ENCODE peak calls at places on chromosomes 4 and X, in eight cellular contexts. Y is SJSA1; V is aorta; I is pancreas; M is psoas muscle; U is thoracic aorta; N is IMR-90; R is CD4-positive, CD25-positive, alpha-beta regulatory T cell. B is an unnamed sample.

GRCh38 chr4:161937596-161937995 is 226.2 kb downstream of the FSTL5 start:
- DNase-seq in Y (no peak), V (no peak), I (no peak), M (no peak), U (no peak), N (no peak), R (no peak), B (no peak)

GRCh38 chr4:124455671-124456070 is 256.9 kb downstream of the ANKRD50 start:
- DNase-seq in Y (no peak), V (no peak), I (no peak), M (no peak), U (no peak), N (no peak), R (no peak), B (no peak)

GRCh38 chr4:76307670-76308014 is 1.1 kb downstream of the STBD1 start:
- DNase-seq in Y (no peak), V (peak; percentile 56), I (peak; percentile 30), M (peak; percentile 59), U (no peak), N (no peak), R (no peak), B (no peak)

GRCh38 chr4:81407726-81408125 is 64.0 kb downstream of the RASGEF1B start:
- DNase-seq in Y (no peak), V (no peak), I (no peak), M (no peak), U (no peak), N (no peak), R (no peak), B (no peak)

GRCh38 chr4:161359491-161359890 is 804.3 kb downstream of the FSTL5 start:
- DNase-seq in Y (no peak), V (no peak), I (no peak), M (no peak), U (no peak), N (no peak), R (no peak), B (no peak)

GRCh38 chr4:83356899-83357661 is 22.4 kb upstream of the HPSE start:
- DNase-seq in Y (no peak), V (no peak), I (no peak), M (no peak), U (no peak), N (peak; percentile 91), R (peak; percentile 26), B (no peak)

GRCh38 chr4:142671516-142671915 is 174.6 kb downstream of the INPP4B start:
- DNase-seq in Y (no peak), V (no peak), I (no peak), M (no peak), U (no peak), N (no peak), R (no peak), B (no peak)

GRCh38 chr4:1111259-1111809 is 2.0 kb downstream of the RNF212 start:
- DNase-seq in Y (no peak), V (no peak), I (peak; percentile 79), M (no peak), U (no peak), N (no peak), R (no peak), B (no peak)

GRCh38 chr4:150231108-150231770 is 153.0 kb downstream of the DCLK2 start:
- DNase-seq in Y (no peak), V (no peak), I (no peak), M (no peak), U (no peak), N (peak; percentile 82), R (no peak), B (no peak)

GRCh38 chr4:64394469-64394868 is 14.8 kb downstream of the TECRL start:
- DNase-seq in Y (no peak), V (no peak), I (no peak), M (no peak), U (no peak), N (no peak), R (no peak), B (no peak)

GRCh38 chrX:28888421-28888820 is 301.2 kb downstream of the IL1RAPL1 start:
- DNase-seq in Y (no peak), V (no peak), I (no peak), M (no peak), U (no peak), N (peak; percentile 70), R (no peak), B (no peak)

GRCh38 chr4:75432683-75433082 is 81.5 kb downstream of the RCHY1 start:
- DNase-seq in Y (no peak), V (no peak), I (no peak), M (no peak), U (no peak), N (peak; percentile 7), R (peak; percentile 26), B (no peak)

GRCh38 chrX:66176134-66176533 is 12.1 kb downstream of the HEPH start:
- DNase-seq in Y (no peak), V (no peak), I (no peak), M (no peak), U (no peak), N (no peak), R (no peak), B (no peak)

DNA sequence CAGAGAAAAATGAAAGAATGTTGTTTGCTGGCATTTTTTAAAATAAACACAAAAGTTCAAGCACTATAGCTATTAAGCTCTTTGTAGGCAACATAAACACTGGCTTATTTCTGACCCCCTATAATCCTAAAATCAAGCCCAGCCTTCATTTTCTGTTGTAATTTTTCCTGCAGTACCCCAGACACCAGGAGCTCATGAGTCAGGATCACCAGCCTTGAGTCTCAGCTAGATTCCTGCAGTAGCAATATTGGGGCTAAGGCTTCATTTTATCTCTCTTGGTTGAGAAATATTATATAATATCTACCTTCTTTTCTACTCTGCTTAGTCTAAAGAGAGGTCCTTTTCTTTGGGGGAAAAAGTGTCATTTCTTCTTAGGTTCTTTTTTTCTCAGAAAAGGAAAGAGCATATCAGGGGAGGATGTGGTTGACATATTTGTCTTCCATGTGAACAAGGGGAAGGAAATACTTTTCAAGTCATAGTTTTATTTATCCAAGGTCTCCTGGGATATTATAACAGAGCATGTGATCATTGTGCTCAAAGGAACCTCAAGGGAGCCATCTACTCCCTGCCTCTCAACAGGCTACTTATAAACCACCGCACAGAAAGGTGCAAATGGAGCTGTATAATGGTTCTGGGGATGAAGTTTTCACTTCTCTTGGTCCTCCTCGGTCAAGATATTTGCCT is 678.3 kb upstream of the NR3C2 start:
- DNase-seq in Y (no peak), V (no peak), I (no peak), M (no peak), U (no peak), N (peak; percentile 28), R (no peak), B (no peak)
- H3K27ac ChIP-seq in Y (peak overlapping the region; percentile 46), V (no peak overlapping the region), I (no peak overlapping the region), M (no peak overlapping the region), U (no peak overlapping the region), N (no peak overlapping the region), R (no peak overlapping the region), B (no peak overlapping the region)

DNA sequence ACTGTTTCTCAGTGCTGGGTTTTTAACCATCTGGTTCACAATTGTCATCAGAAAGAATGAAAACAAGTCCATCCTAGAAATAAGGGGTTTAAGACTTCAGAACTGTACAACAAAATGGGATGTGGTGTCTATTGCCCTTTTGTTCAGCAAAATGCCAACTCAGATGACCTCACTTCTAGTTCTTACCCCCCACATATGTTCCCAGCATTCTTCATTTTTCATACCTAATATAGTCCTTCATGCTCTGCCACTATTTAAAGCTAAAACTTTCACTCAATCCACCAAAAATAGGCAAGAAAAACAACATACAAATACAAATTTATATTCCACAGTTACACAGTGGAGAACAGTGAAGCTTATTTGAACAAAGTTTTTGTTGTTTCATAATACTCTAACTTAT is 111.4 kb downstream of the SORBS2 start:
- DNase-seq in Y (no peak), V (no peak), I (no peak), M (no peak), U (no peak), N (no peak), R (no peak), B (no peak)
- H3K27ac ChIP-seq in Y (no peak overlapping the region), V (no peak overlapping the region), I (no peak overlapping the region), M (no peak overlapping the region), U (peak overlapping the region; percentile 71), N (no peak overlapping the region), R (no peak overlapping the region), B (no peak overlapping the region)

GRCh38 chr4:101347267-101347556 is at the start of gene PPP3CA:
- DNase-seq in Y (no peak), V (no peak), I (no peak), M (peak; percentile 60), U (no peak), N (no peak), R (no peak), B (no peak)
- H3K27ac ChIP-seq in Y (peak within 1 kb of the TSS; percentile 56), V (peak within 1 kb of the TSS; percentile 71), I (peak within 1 kb of the TSS; percentile 95), M (peak within 1 kb of the TSS; percentile 87), U (peak within 1 kb of the TSS; percentile 94), N (peak within 1 kb of the TSS; percentile 95), R (peak within 1 kb of the TSS; percentile 83), B (peak within 1 kb of the TSS; percentile 97)

GRCh38 chr4:187478292-187479205 is 517.0 kb upstream of the ZFP42 start:
- DNase-seq in Y (peak; percentile 83), V (peak; percentile 76), I (no peak), M (no peak), U (peak; percentile 21), N (peak; percentile 95), R (no peak), B (no peak)

GRCh38 chr4:187484186-187484585 is 511.4 kb upstream of the ZFP42 start:
- DNase-seq in Y (no peak), V (no peak), I (no peak), M (no peak), U (no peak), N (no peak), R (no peak), B (no peak)

GRCh38 chr4:187475901-187476300 is 519.7 kb upstream of the ZFP42 start:
- DNase-seq in Y (no peak), V (no peak), I (no peak), M (no peak), U (no peak), N (no peak), R (no peak), B (no peak)

GRCh38 chr4:187477224-187477623 is 518.3 kb upstream of the ZFP42 start:
- DNase-seq in Y (no peak), V (no peak), I (no peak), M (no peak), U (no peak), N (no peak), R (no peak), B (no peak)

DNA sequence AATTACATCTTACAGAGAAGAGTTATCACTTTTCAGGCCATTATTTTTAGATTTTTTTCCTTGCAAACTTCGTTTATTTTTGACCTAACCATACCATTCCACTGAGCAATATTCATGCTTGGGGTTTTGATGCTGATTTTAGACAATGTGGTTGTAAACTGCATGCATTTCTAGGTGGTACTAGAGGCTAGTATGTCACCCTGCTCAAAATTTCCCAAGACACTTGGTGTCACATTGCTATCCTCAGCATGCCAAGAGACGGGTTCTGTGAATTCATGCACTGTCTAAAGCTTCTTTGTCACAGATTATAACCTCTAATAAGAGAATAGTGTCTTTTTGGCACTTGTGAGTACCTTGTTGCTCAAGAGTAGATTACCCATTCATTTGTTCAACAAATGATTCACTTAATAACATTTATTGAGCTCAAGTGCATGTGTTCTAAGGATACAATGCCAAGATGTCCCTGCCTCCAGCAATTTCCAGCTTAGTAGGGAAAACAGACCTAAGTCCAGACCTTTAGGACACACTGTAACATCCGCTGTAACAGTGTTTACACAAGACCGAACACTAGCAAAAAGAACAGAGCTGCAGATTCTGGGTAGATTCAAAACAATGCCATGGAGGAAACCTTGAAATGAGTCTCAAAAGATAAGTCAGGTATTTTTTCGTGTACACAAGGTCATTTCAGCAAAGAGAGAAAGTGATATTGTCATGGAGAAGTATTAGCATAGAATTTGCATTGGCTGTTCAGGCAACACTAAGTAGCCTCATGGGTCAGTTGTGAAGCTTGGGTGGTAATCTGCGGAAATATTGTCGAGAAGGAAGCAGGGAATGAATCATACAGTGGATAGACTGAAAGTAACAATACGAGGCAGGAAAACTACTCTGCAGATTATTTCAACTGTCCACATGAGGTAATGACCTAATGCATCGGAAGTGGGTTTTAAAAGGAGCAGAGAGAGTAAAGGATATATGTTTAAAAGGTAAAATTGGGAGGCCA is 515.1 kb upstream of the ZFP42 start:
- DNase-seq in Y (peak; percentile 75), V (no peak), I (no peak), M (no peak), U (no peak), N (peak; percentile 47), R (no peak), B (no peak)
- H3K27ac ChIP-seq in Y (peak overlapping the region; percentile 98), V (peak overlapping the region; percentile 73), I (no peak overlapping the region), M (no peak overlapping the region), U (peak overlapping the region; percentile 72), N (no peak overlapping the region), R (no peak overlapping the region), B (no peak overlapping the region)